ENCODE peak calls at places on chromosomes 6 and 20, in eight cellular contexts. I is HTR-8/SVneo; A is PC-9; W is putamen; M is astrocyte of the hippocampus; F is NB4; X is stimulated activated CD4-positive, alpha-beta T cell treated with anti-CD3 and anti-CD28 coated beads, Interleukin-15, amount 100 ng/mL, for 1 hour; Q is neuronal stem cell. D is an unnamed sample.
A peak's percentile ranks its signal among the peaks of the same experiment; 100 is the strongest.

GRCh38 chr6:131023834-131024504 is 39.1 kb downstream of the EPB41L2 start:
- DNase-seq in Q (no peak), W (no peak), M (peak; percentile 74), A (peak; percentile 25), X (no peak), I (peak; percentile 12), F (peak; percentile 8), D (no peak)

GRCh38 chr6:135193221-135193620 is 12.1 kb downstream of the MYB start:
- DNase-seq in W (no peak), A (no peak), Q (no peak), I (no peak), X (no peak), M (no peak), F (no peak), D (no peak)

GRCh38 chr20:58843128-58843556 is 7.6 kb downstream of the GNAS-AS1 start:
- DNase-seq in X (no peak), A (no peak), F (no peak), I (no peak), Q (no peak), W (no peak), M (no peak), D (no peak)

GRCh38 chr6:45654673-45655072 is 276.9 kb upstream of the SUPT3H start:
- DNase-seq in X (no peak), A (no peak), I (no peak), F (no peak), M (no peak), Q (no peak), W (no peak), D (no peak)

GRCh38 chr6:121260651-121261102 is 73.6 kb downstream of the TBC1D32 start:
- DNase-seq in F (no peak), Q (no peak), W (no peak), A (no peak), I (no peak), M (peak; percentile 1), X (no peak), D (no peak)

GRCh38 chr20:358891-359555 is 12.1 kb downstream of the NRSN2 start:
- DNase-seq in X (no peak), F (no peak), A (no peak), M (peak; percentile 67), I (no peak), Q (no peak), W (no peak), D (no peak)

GRCh38 chr6:47165918-47166317 is 123.8 kb upstream of the ADGRF1 start:
- DNase-seq in W (no peak), A (no peak), F (peak; percentile 43), Q (no peak), X (no peak), I (no peak), M (no peak), D (no peak)

GRCh38 chr6:154012852-154013251 is 26.2 kb upstream of the OPRM1 start:
- DNase-seq in W (no peak), A (no peak), X (no peak), M (no peak), Q (no peak), F (peak; percentile 85), I (no peak), D (no peak)

GRCh38 chr6:138805431-138805830 is 9.5 kb downstream of the ECT2L start:
- DNase-seq in F (no peak), W (no peak), M (no peak), Q (no peak), I (no peak), X (no peak), A (no peak), D (no peak)

GRCh38 chr6:17714879-17715860 is 8.4 kb upstream of the NUP153 start:
- DNase-seq in I (peak; percentile 74), Q (no peak), X (no peak), M (peak; percentile 80), W (no peak), A (peak; percentile 47), F (peak; percentile 90), D (no peak)

GRCh38 chr6:168589275-168589674 is 148.3 kb downstream of the SMOC2 start:
- DNase-seq in W (no peak), X (no peak), I (no peak), Q (no peak), M (no peak), A (no peak), F (no peak), D (no peak)

GRCh38 chr6:44831002-44831610 is 443.6 kb downstream of the CDC5L start:
- DNase-seq in X (no peak), F (no peak), M (peak; percentile 85), W (no peak), I (peak; percentile 4), Q (peak; percentile 27), A (no peak), D (no peak)

GRCh38 chr6:75524322-75524972 is 30.8 kb upstream of the FILIP1 start:
- DNase-seq in W (no peak), M (peak; percentile 92), Q (no peak), A (peak; percentile 68), X (no peak), F (no peak), I (peak; percentile 74), D (no peak)

GRCh38 chr20:50107796-50108331 is 5.1 kb downstream of the UBE2V1 start:
- DNase-seq in I (no peak), W (no peak), Q (no peak), X (no peak), F (no peak), A (no peak), M (no peak), D (no peak)

GRCh38 chr6:12483712-12484111 is 193.6 kb downstream of the EDN1 start:
- DNase-seq in X (no peak), F (peak; percentile 39), Q (no peak), M (peak; percentile 94), A (peak; percentile 70), W (no peak), I (peak; percentile 34), D (no peak)

GRCh38 chr6:144331610-144332009 is 46.5 kb downstream of the UTRN start:
- DNase-seq in I (no peak), A (no peak), W (no peak), Q (no peak), M (peak; percentile 78), F (no peak), X (no peak), D (no peak)

GRCh38 chr20:45506927-45507820 is 8.2 kb downstream of the SPINT3 start:
- DNase-seq in A (no peak), F (no peak), Q (no peak), M (no peak), W (no peak), X (no peak), I (no peak), D (no peak)

GRCh38 chr6:100573169-100573568 is 108.4 kb upstream of the SIM1 start:
- DNase-seq in F (peak; percentile 36), I (peak; percentile 18), A (no peak), X (no peak), Q (no peak), W (no peak), M (peak; percentile 47), D (no peak)

GRCh38 chr20:47740225-47741184 is 44.8 kb downstream of the SULF2 start:
- DNase-seq in I (no peak), Q (no peak), W (no peak), M (no peak), A (no peak), F (peak; percentile 72), X (no peak), D (no peak)

GRCh38 chr20:53826597-53827291 is 233.1 kb upstream of the ZNF217 start:
- DNase-seq in I (no peak), X (no peak), F (peak; percentile 50), W (no peak), Q (no peak), A (no peak), M (no peak), D (no peak)

GRCh38 chr6:167550936-167551633 is 226.2 kb downstream of the TTLL2 start:
- DNase-seq in I (no peak), W (peak; percentile 74), F (no peak), X (no peak), Q (no peak), M (peak; percentile 89), A (no peak), D (no peak)